ENCODE peak calls at places on chromosome 13, in six cellular contexts. H is AG10803; B is CD14-positive monocyte; N is stimulated activated CD4-positive, alpha-beta T cell treated with anti-CD3 and anti-CD28 coated beads, Interleukin-12 subunit alpha, Interleukin-12 subunit beta, amount 100 ng/mL, for 48 hours; T is Kasumi-1; W is NCI-H2029. J is an unnamed sample.

GRCh38 chr13:28273919-28274318 is 135.6 kb downstream of the PAN3 start:
- DNase-seq in N (no peak), B (no peak), H (no peak), T (peak), W (no peak), J (no peak)

GRCh38 chr13:43785681-43786471 is 896 bp downstream of the ENOX1 start:
- DNase-seq in N (no peak), B (no peak), H (peak), T (peak), W (no peak), J (no peak)

GRCh38 chr13:65638572-65639168 is 1591.5 kb downstream of the PCDH9 start:
- DNase-seq in T (peak), W (no peak), B (no peak), H (peak), N (no peak), J (no peak)

GRCh38 chr13:107117327-107118012 is 549.5 kb upstream of the ARGLU1 start:
- DNase-seq in T (no peak), H (peak), B (no peak), W (no peak), N (no peak), J (no peak)

GRCh38 chr13:109126973-109127615 is 497.7 kb downstream of the MYO16 start:
- DNase-seq in N (no peak), H (no peak), T (no peak), B (no peak), W (no peak), J (no peak)

GRCh38 chr13:52128714-52129700 is at the start of gene NEK5:
- DNase-seq in W (no peak), N (peak), T (peak), B (no peak), H (peak), J (peak)

GRCh38 chr13:98435356-98435755 is 141.6 kb downstream of the STK24 start:
- DNase-seq in B (no peak), T (no peak), H (no peak), W (no peak), N (no peak), J (no peak)

GRCh38 chr13:29713841-29714240 is 118.4 kb upstream of the SLC7A1 start:
- DNase-seq in H (no peak), B (no peak), T (peak), N (no peak), W (no peak), J (no peak)

GRCh38 chr13:27797228-27797624 is 4.9 kb downstream of the GSX1 start:
- DNase-seq in W (no peak), B (no peak), T (no peak), N (no peak), H (peak), J (no peak)